ENCODE peak calls at places on chromosomes 6 and 20, in seven cellular contexts. A, W, G, N, C, O and H are unnamed samples. For H3K4me1, the result is how much of the 10 kb centered on the place peaks cover.

GRCh38 chr6:10633216-10633615 is 61.2 kb downstream of the C6orf52 start:
- DNase-seq in A (peak), W (no peak), G (peak), N (peak), C (peak), O (no peak), H (peak)

GRCh38 chr6:90896165-90896549 is 309.3 kb upstream of the MAP3K7 start:
- DNase-seq in A (no peak), W (no peak), G (no peak), N (no peak), C (no peak), O (peak), H (no peak)

GRCh38 chr6:166556871-166557322 is 29.6 kb downstream of the RAMACL start:
- DNase-seq in A (no peak), W (no peak), G (no peak), N (peak), C (no peak), O (no peak), H (peak)

GRCh38 chr20:17727351-17727750 is 27.6 kb downstream of the BANF2 start:
- DNase-seq in A (no peak), W (no peak), G (no peak), N (no peak), C (no peak), O (no peak), H (no peak)

GRCh38 chr6:37536462-37537225 is 37.0 kb upstream of the CCDC167 start:
- DNase-seq in A (no peak), W (no peak), G (no peak), N (no peak), C (no peak), O (peak), H (no peak)

GRCh38 chr6:154297711-154298110 is 58.9 kb downstream of the IPCEF1 start:
- DNase-seq in A (no peak), W (no peak), G (no peak), N (no peak), C (no peak), O (no peak), H (no peak)

GRCh38 chr20:11682285-11682684 is 235.4 kb upstream of the BTBD3 start:
- DNase-seq in A (no peak), W (no peak), G (no peak), N (no peak), C (no peak), O (no peak), H (no peak)

GRCh38 chr20:36269507-36269906 is 33.2 kb downstream of the AAR2 start:
- DNase-seq in A (no peak), W (no peak), G (no peak), N (no peak), C (no peak), O (no peak), H (no peak)

GRCh38 chr20:32629813-32630212 is 43.9 kb downstream of the C20orf203 start:
- DNase-seq in A (no peak), W (no peak), G (no peak), N (no peak), C (no peak), O (no peak), H (no peak)

GRCh38 chr6:140040391-140040790 is 665.9 kb upstream of the CITED2 start:
- DNase-seq in A (no peak), W (no peak), G (no peak), N (no peak), C (no peak), O (no peak), H (no peak)

GRCh38 chr6:106728296-106728870 is 99.0 kb downstream of the QRSL1 start:
- DNase-seq in A (no peak), W (no peak), G (no peak), N (no peak), C (no peak), O (no peak), H (no peak)

GRCh38 chr6:21102624-21103023 is 490.9 kb upstream of the SOX4 start:
- DNase-seq in A (peak), W (no peak), G (no peak), N (no peak), C (no peak), O (no peak), H (no peak)

GRCh38 chr6:41682497-41682961 is 44.3 kb downstream of the MDFI start:
- DNase-seq in A (no peak), W (no peak), G (no peak), N (no peak), C (no peak), O (no peak), H (no peak)

GRCh38 chr6:131923356-131923755 is 27.8 kb downstream of the CCN2 start:
- DNase-seq in A (peak), W (peak), G (no peak), N (peak), C (peak), O (peak), H (no peak)

GRCh38 chr6:167270499-167271307 is 20.4 kb upstream of the UNC93A start:
- DNase-seq in A (no peak), W (no peak), G (no peak), N (no peak), C (no peak), O (no peak), H (no peak)

GRCh38 chr6:136695410-136695809 is 96.9 kb downstream of the MAP3K5 start:
- DNase-seq in A (no peak), W (no peak), G (no peak), N (no peak), C (no peak), O (no peak), H (no peak)

GRCh38 chr6:54533567-54533966 is 225.3 kb downstream of the TINAG start:
- DNase-seq in A (no peak), W (no peak), G (no peak), N (no peak), C (no peak), O (no peak), H (no peak)

GRCh38 chr20:35838213-35838612 is 66.4 kb downstream of the PHF20 start:
- DNase-seq in A (no peak), W (no peak), G (no peak), N (no peak), C (no peak), O (no peak), H (no peak)

GRCh38 chr20:31698243-31698802 is 24.3 kb downstream of the BCL2L1 start:
- DNase-seq in A (no peak), W (no peak), G (no peak), N (no peak), C (no peak), O (no peak), H (no peak)

GRCh38 chr6:4351506-4351852 is 216.1 kb upstream of the ECI2 start:
- DNase-seq in A (no peak), W (peak), G (no peak), N (no peak), C (no peak), O (no peak), H (no peak)

GRCh38 chr6:108541843-108542795 is 18.6 kb upstream of the FOXO3 start:
- DNase-seq in A (peak), W (peak), G (no peak), N (peak), C (peak), O (peak), H (no peak)

GRCh38 chr6:3748208-3748701 is 3.3 kb downstream of the PXDC1 start:
- DNase-seq in A (peak), W (peak), G (no peak), N (peak), C (peak), O (peak), H (peak)

GRCh38 chr6:122696079-122696478 is 83.4 kb upstream of the FABP7 start:
- DNase-seq in A (no peak), W (no peak), G (no peak), N (peak), C (no peak), O (no peak), H (no peak)

GRCh38 chr20:48747840-48748416 is 79.9 kb downstream of the PREX1 start:
- DNase-seq in A (no peak), W (no peak), G (no peak), N (no peak), C (no peak), O (no peak), H (no peak)

GRCh38 chr6:135382182-135382628 is 115.3 kb downstream of the AHI1 start:
- DNase-seq in A (no peak), W (no peak), G (peak), N (no peak), C (no peak), O (no peak), H (no peak)

GRCh38 chr6:38047562-38047961 is 228.0 kb downstream of the ZFAND3 start:
- DNase-seq in A (no peak), W (no peak), G (no peak), N (no peak), C (no peak), O (no peak), H (no peak)

GRCh38 chr20:41453006-41453950 is 86.7 kb upstream of the EMILIN3 start:
- DNase-seq in A (peak), W (no peak), G (no peak), N (no peak), C (no peak), O (no peak), H (no peak)

GRCh38 chr6:114376611-114377206 is 33.9 kb upstream of the HS3ST5 start:
- DNase-seq in A (no peak), W (no peak), G (no peak), N (no peak), C (peak), O (no peak), H (no peak)

DNA sequence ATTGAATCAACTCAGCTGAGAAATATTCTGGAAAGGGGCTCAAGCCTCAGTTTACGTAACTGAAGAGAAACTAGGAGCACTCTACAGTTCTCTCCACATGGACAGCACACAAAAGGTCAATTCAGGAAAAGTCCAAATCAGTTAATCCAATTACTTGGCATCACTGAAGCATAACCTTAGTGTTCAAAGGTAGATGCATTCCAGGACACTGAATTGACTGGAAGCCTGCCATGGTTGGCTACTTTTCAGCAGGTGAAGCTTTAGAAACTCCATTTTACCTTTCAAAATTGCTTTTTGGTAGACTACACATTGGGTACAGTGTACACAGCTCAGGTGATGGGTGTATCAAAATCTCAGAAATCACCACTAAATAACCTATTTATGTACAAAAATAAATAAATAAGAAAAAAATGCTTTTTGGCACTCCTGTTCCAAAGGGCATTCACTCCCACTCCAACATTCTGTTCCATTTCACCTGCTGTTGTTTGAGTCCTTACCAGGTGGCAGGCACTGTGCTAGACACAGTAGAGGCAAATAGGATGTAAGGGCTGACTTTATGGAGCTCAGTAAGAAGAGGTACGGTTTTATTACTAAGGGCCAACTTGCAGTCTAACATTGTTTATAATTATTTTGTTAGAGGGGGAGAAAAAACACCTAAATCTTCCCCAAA is 153.4 kb downstream of the FAXC start:
- DNase-seq in A (no peak), W (no peak), G (no peak), N (no peak), C (no peak), O (no peak), H (no peak)
- H3K4me1 ChIP-seq in A (under half), W (under half), G (under half), N (under half), C (under half), O (under half), H (under half)

GRCh38 chr6:150756170-150756569 is 109.3 kb upstream of the MTHFD1L start:
- DNase-seq in A (no peak), W (no peak), G (no peak), N (no peak), C (no peak), O (no peak), H (no peak)
- TF ChIP-seq CTCF in A (no peak), W (no peak), G (no peak), N (no peak), C (no peak), O (no peak), H (no peak)

GRCh38 chr6:150196942-150197745 is 54.3 kb downstream of the PPP1R14C start:
- DNase-seq in A (no peak), W (no peak), G (no peak), N (no peak), C (no peak), O (no peak), H (no peak)
- TF ChIP-seq SIN3A in A (no peak), W (no peak), G (no peak), N (no peak), C (no peak), O (no peak), H (no peak)

GRCh38 chr20:34403063-34403827 is 40.2 kb downstream of the ITCH start:
- DNase-seq in A (no peak), W (no peak), G (no peak), N (no peak), C (peak), O (no peak), H (no peak)

GRCh38 chr20:34401741-34402455 is 38.8 kb downstream of the ITCH start:
- DNase-seq in A (no peak), W (no peak), G (no peak), N (no peak), C (peak), O (no peak), H (no peak)

GRCh38 chr20:34404803-34405202 is 41.7 kb downstream of the ITCH start:
- DNase-seq in A (no peak), W (no peak), G (no peak), N (no peak), C (no peak), O (no peak), H (no peak)

GRCh38 chr20:34402461-34402860 is 39.4 kb downstream of the ITCH start:
- DNase-seq in A (no peak), W (no peak), G (no peak), N (no peak), C (no peak), O (no peak), H (no peak)

DNA sequence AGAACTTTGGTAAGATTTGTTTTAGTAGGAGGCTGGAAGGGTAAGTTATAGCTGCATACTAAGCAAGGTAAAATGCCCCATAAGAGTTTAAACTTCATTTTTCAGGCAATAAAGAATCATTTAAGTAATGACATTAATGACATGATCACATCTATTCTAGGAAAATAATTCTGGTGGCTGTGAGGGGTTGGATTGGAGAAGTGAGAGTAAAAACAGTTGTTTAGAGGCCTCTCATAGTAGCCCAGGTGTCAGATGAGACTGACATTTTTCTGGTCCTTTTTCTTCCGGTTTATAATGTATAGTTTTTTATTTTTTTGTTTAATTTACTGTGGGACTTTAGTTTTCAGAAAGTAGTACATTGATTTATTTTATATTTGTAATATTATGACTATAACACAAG is 40.8 kb downstream of the ITCH start:
- DNase-seq in A (no peak), W (no peak), G (no peak), N (no peak), C (no peak), O (no peak), H (no peak)
- H3K4me1 ChIP-seq in A (under half), W (under half), G (under half), N (under half), C (half or more), O (under half), H (under half)

GRCh38 chr6:56713285-56713684 is 70.6 kb upstream of the DST start:
- DNase-seq in A (no peak), W (no peak), G (no peak), N (peak), C (peak), O (no peak), H (peak)

GRCh38 chr6:56716229-56716628 is 73.5 kb upstream of the DST start:
- DNase-seq in A (no peak), W (no peak), G (no peak), N (no peak), C (no peak), O (no peak), H (no peak)

GRCh38 chr6:56710967-56711366 is 68.3 kb upstream of the DST start:
- DNase-seq in A (no peak), W (no peak), G (no peak), N (no peak), C (no peak), O (no peak), H (no peak)

GRCh38 chr6:56714982-56715456 is 72.3 kb upstream of the DST start:
- DNase-seq in A (no peak), W (no peak), G (no peak), N (peak), C (peak), O (peak), H (no peak)

GRCh38 chr6:56714273-56714672 is 71.6 kb upstream of the DST start:
- DNase-seq in A (no peak), W (no peak), G (no peak), N (no peak), C (no peak), O (no peak), H (no peak)
- TF ChIP-seq CTCF in A (no peak), W (no peak), G (no peak), N (no peak), C (no peak), O (peak), H (no peak)

GRCh38 chr6:1226208-1227099 is 85.4 kb upstream of the FOXQ1 start:
- DNase-seq in A (no peak), W (no peak), G (no peak), N (no peak), C (no peak), O (no peak), H (no peak)
- TF ChIP-seq SIN3A in A (no peak), W (no peak), G (no peak), N (no peak), C (no peak), O (no peak), H (no peak)

GRCh38 chr6:111581957-111582356 is 23.7 kb downstream of the TRAF3IP2 start:
- DNase-seq in A (no peak), W (no peak), G (no peak), N (no peak), C (no peak), O (no peak), H (no peak)
- H3K4me1 ChIP-seq in A (under half), W (under half), G (under half), N (under half), C (under half), O (under half), H (under half)